ENCODE peak calls at places on chromosomes 12 and 14, in five cellular contexts. One of them, this sample, is unnamed.

GRCh38 chr14:99737451-99737951 is 53.4 kb downstream of the CYP46A1 start:
- DNase-seq in K562: no peak
- DNase-seq in GM12878: no peak
- DNase-seq in SK-N-SH: peak; percentile 67
- DNase-seq in IMR-90: no peak
- DNase-seq in this sample: peak; percentile 86

GRCh38 chr14:74979442-74980397 is 23.0 kb upstream of the EIF2B2 start:
- DNase-seq in IMR-90: peak; percentile 36
- DNase-seq in SK-N-SH: peak; percentile 72
- DNase-seq in K562: no peak
- DNase-seq in GM12878: no peak
- DNase-seq in this sample: no peak

GRCh38 chr12:100877776-100878175 is 83.2 kb downstream of the ANO4 start:
- DNase-seq in GM12878: no peak
- DNase-seq in IMR-90: no peak
- DNase-seq in SK-N-SH: no peak
- DNase-seq in K562: no peak
- DNase-seq in this sample: no peak

GRCh38 chr12:18277196-18277595 is 15.9 kb downstream of the PIK3C2G start:
- DNase-seq in IMR-90: no peak
- DNase-seq in GM12878: no peak
- DNase-seq in SK-N-SH: no peak
- DNase-seq in K562: no peak
- DNase-seq in this sample: no peak

GRCh38 chr12:6122211-6122610 is 2.3 kb downstream of the VWF start:
- DNase-seq in GM12878: no peak
- DNase-seq in K562: no peak
- DNase-seq in SK-N-SH: no peak
- DNase-seq in IMR-90: no peak
- DNase-seq in this sample: no peak

GRCh38 chr12:111840831-111841230 is 1.2 kb upstream of the MAPKAPK5 start:
- DNase-seq in K562: no peak
- DNase-seq in SK-N-SH: no peak
- DNase-seq in GM12878: no peak
- DNase-seq in IMR-90: no peak
- DNase-seq in this sample: no peak

GRCh38 chr12:27382126-27382795 is 49.6 kb downstream of the BMAL2 start:
- DNase-seq in IMR-90: no peak
- DNase-seq in K562: no peak
- DNase-seq in GM12878: no peak
- DNase-seq in SK-N-SH: no peak
- DNase-seq in this sample: no peak

GRCh38 chr14:33848706-33849454 is 102.0 kb downstream of the EGLN3 start:
- DNase-seq in K562: peak; percentile 30
- DNase-seq in SK-N-SH: peak; percentile 50
- DNase-seq in IMR-90: peak; percentile 10
- DNase-seq in GM12878: no peak
- DNase-seq in this sample: peak; percentile 73

GRCh38 chr14:64654072-64654899 is 49.9 kb upstream of the PLEKHG3 start:
- DNase-seq in GM12878: peak; percentile 27
- DNase-seq in SK-N-SH: no peak
- DNase-seq in IMR-90: peak; percentile 96
- DNase-seq in K562: no peak
- DNase-seq in this sample: peak; percentile 78

GRCh38 chr12:67726868-67727267 is 78.3 kb downstream of the DYRK2 start:
- DNase-seq in K562: no peak
- DNase-seq in GM12878: no peak
- DNase-seq in IMR-90: no peak
- DNase-seq in SK-N-SH: no peak
- DNase-seq in this sample: no peak

GRCh38 chr12:402127-402456 is 648 bp downstream of the CCDC77 start:
- DNase-seq in GM12878: no peak
- DNase-seq in SK-N-SH: peak; percentile 32
- DNase-seq in K562: no peak
- DNase-seq in IMR-90: peak; percentile 41
- DNase-seq in this sample: peak; percentile 48

GRCh38 chr12:14416658-14417057 is 51.2 kb downstream of the ATF7IP start:
- DNase-seq in SK-N-SH: peak; percentile 27
- DNase-seq in GM12878: no peak
- DNase-seq in K562: no peak
- DNase-seq in IMR-90: peak; percentile 93
- DNase-seq in this sample: no peak
- TF ChIP-seq RCOR1 in SK-N-SH: no peak
- TF ChIP-seq RCOR1 in GM12878: no peak
- TF ChIP-seq RCOR1 in K562: no peak
- TF ChIP-seq RCOR1 in IMR-90: no peak
- TF ChIP-seq RCOR1 in this sample: no peak

GRCh38 chr14:104399432-104400155 is 180.0 kb upstream of the C14orf180 start:
- DNase-seq in K562: no peak
- DNase-seq in IMR-90: no peak
- DNase-seq in GM12878: no peak
- DNase-seq in SK-N-SH: peak; percentile 84
- DNase-seq in this sample: no peak
- TF ChIP-seq RCOR1 in K562: no peak
- TF ChIP-seq RCOR1 in IMR-90: no peak
- TF ChIP-seq RCOR1 in GM12878: no peak
- TF ChIP-seq RCOR1 in SK-N-SH: peak; percentile 70
- TF ChIP-seq RCOR1 in this sample: no peak

GRCh38 chr14:26125039-26125438 is 472.8 kb downstream of the NOVA1 start:
- DNase-seq in SK-N-SH: no peak
- DNase-seq in GM12878: no peak
- DNase-seq in K562: no peak
- DNase-seq in IMR-90: no peak
- DNase-seq in this sample: no peak
- TF ChIP-seq RCOR1 in SK-N-SH: no peak
- TF ChIP-seq RCOR1 in GM12878: no peak
- TF ChIP-seq RCOR1 in K562: no peak
- TF ChIP-seq RCOR1 in IMR-90: no peak
- TF ChIP-seq RCOR1 in this sample: no peak

DNA sequence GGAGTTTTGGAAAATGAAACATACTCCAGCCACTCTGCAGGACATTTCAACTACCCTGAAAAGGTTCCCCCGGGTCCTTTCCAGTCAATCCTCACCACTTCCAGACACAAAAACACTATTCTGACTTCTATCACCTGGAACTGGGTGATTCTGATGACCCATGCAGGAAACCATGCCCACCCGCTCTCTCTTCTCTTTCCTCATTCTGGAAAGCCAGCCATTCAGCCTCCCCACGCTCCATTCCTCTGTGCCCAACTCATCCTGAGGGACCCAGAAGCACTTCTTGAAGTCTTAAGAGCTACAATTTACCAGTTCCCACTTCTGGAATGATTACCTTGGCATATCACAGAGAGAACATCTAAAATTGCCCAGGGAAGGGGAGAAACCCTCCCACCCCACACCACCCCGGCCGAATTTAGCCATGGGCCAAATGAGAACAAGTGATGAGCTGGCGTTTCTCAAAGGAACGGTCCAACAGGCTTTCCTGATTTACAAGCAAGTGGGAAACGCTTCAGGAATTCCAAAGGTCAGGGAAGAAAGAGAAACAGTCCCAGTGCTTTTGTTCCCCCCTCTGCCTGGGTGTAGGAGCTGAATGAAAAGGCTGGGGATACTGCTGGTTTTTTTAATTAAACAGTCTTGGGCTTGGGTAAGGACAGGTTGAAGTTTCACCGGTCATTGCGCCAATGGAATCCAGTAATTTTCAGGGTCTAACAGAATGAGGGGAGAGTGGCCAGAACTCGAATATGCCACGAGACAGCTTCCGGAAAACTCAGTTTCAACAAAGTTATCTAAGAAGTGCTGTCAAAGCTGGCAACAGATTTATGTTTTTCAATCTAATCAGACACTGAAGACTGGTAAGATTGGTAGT is 2.9 kb downstream of the CCDC88C start:
- DNase-seq in K562: no peak
- DNase-seq in SK-N-SH: no peak
- DNase-seq in IMR-90: no peak
- DNase-seq in GM12878: no peak
- DNase-seq in this sample: no peak
- TF ChIP-seq RCOR1 in K562: no peak
- TF ChIP-seq RCOR1 in SK-N-SH: no peak
- TF ChIP-seq RCOR1 in IMR-90: no peak
- TF ChIP-seq RCOR1 in GM12878: no peak
- TF ChIP-seq RCOR1 in this sample: no peak

GRCh38 chr12:41439858-41440257 is 251.7 kb downstream of the PDZRN4 start:
- DNase-seq in K562: no peak
- DNase-seq in IMR-90: no peak
- DNase-seq in SK-N-SH: no peak
- DNase-seq in GM12878: no peak
- DNase-seq in this sample: no peak
- TF ChIP-seq RCOR1 in K562: no peak
- TF ChIP-seq RCOR1 in IMR-90: no peak
- TF ChIP-seq RCOR1 in SK-N-SH: no peak
- TF ChIP-seq RCOR1 in GM12878: no peak
- TF ChIP-seq RCOR1 in this sample: no peak

GRCh38 chr12:124458992-124459851 is 108.2 kb downstream of the NCOR2 start:
- DNase-seq in SK-N-SH: no peak
- DNase-seq in K562: no peak
- DNase-seq in IMR-90: no peak
- DNase-seq in GM12878: no peak
- DNase-seq in this sample: no peak

GRCh38 chr12:124458220-124458991 is 109.0 kb downstream of the NCOR2 start:
- DNase-seq in K562: no peak
- DNase-seq in SK-N-SH: no peak
- DNase-seq in GM12878: no peak
- DNase-seq in IMR-90: no peak
- DNase-seq in this sample: no peak

GRCh38 chr12:124456652-124457152 is 110.7 kb downstream of the NCOR2 start:
- DNase-seq in K562: no peak
- DNase-seq in GM12878: no peak
- DNase-seq in SK-N-SH: no peak
- DNase-seq in IMR-90: no peak
- DNase-seq in this sample: no peak

GRCh38 chr12:124456133-124456651 is 111.2 kb downstream of the NCOR2 start:
- DNase-seq in SK-N-SH: no peak
- DNase-seq in K562: no peak
- DNase-seq in GM12878: no peak
- DNase-seq in IMR-90: no peak
- DNase-seq in this sample: no peak

DNA sequence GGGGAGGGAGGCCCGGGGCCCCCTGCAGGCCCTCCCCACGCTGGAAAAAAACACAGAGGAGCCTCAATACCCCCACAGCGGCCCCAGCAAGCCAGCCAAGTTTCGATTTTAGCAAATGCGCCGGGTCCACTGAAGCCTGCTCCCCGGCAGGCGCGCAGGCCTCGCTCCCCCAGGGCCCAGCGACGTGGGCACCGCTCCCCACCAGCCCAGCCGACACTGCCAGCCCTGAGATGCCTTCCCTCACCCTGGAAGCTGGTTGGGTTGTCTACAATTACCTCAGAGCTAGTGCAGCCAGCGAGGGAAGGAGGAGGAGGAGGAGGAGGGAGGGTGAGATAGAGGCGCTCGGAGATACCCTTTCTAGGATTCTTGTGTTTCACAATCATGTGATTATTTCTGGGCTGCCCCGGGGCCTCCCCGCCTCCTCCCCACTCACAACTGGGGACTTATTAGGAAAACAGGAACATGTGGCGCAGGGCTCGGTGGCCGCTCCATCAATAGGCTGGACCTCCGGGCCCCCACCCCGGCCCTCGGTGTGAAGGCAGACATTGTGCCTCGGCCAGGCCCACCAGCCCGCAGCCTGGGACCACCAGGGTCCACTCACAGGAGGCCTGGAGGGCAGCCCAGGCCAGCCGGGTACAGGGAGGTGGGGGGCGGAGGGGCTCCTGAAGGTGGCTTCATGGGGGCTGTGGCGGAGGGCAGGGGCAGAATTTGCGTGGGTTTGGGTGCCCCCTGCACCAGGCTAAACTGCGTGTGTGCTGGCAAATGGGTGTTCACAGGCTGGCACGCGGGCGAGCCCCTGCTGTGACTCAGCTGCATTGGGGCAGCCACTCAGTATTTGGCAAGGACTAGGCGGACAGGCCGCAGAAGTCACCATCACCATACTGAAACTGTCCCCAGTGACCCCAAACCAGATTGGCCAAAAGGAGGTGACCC is 109.9 kb downstream of the NCOR2 start:
- DNase-seq in IMR-90: peak; percentile 44
- DNase-seq in SK-N-SH: no peak
- DNase-seq in K562: no peak
- DNase-seq in GM12878: no peak
- DNase-seq in this sample: no peak
- TF ChIP-seq RCOR1 in IMR-90: no peak
- TF ChIP-seq RCOR1 in SK-N-SH: no peak
- TF ChIP-seq RCOR1 in K562: no peak
- TF ChIP-seq RCOR1 in GM12878: no peak
- TF ChIP-seq RCOR1 in this sample: no peak

GRCh38 chr14:79583738-79584405 is 627.4 kb downstream of the DIO2 start:
- DNase-seq in GM12878: no peak
- DNase-seq in K562: no peak
- DNase-seq in SK-N-SH: no peak
- DNase-seq in IMR-90: peak; percentile 88
- DNase-seq in this sample: peak; percentile 21

GRCh38 chr14:79580414-79580813 is 630.9 kb downstream of the DIO2 start:
- DNase-seq in SK-N-SH: no peak
- DNase-seq in IMR-90: no peak
- DNase-seq in K562: no peak
- DNase-seq in GM12878: no peak
- DNase-seq in this sample: no peak

GRCh38 chr14:79584679-79585078 is 626.6 kb downstream of the DIO2 start:
- DNase-seq in GM12878: no peak
- DNase-seq in SK-N-SH: no peak
- DNase-seq in K562: no peak
- DNase-seq in IMR-90: peak; percentile 98
- DNase-seq in this sample: peak; percentile 61

GRCh38 chr14:79580908-79581307 is 630.4 kb downstream of the DIO2 start:
- DNase-seq in K562: no peak
- DNase-seq in SK-N-SH: no peak
- DNase-seq in GM12878: no peak
- DNase-seq in IMR-90: no peak
- DNase-seq in this sample: no peak

GRCh38 chr14:79581912-79582576 is 629.3 kb downstream of the DIO2 start:
- DNase-seq in K562: no peak
- DNase-seq in GM12878: no peak
- DNase-seq in IMR-90: peak; percentile 65
- DNase-seq in SK-N-SH: no peak
- DNase-seq in this sample: no peak
- TF ChIP-seq RCOR1 in K562: no peak
- TF ChIP-seq RCOR1 in GM12878: no peak
- TF ChIP-seq RCOR1 in IMR-90: no peak
- TF ChIP-seq RCOR1 in SK-N-SH: no peak
- TF ChIP-seq RCOR1 in this sample: no peak

GRCh38 chr12:53499261-53500118 is at the start of gene MAP3K12:
- DNase-seq in K562: peak; percentile 50
- DNase-seq in SK-N-SH: peak; percentile 79
- DNase-seq in GM12878: no peak
- DNase-seq in IMR-90: peak; percentile 47
- DNase-seq in this sample: peak; percentile 67
- TF ChIP-seq RCOR1 in K562: peak; percentile 83
- TF ChIP-seq RCOR1 in SK-N-SH: no peak
- TF ChIP-seq RCOR1 in GM12878: no peak
- TF ChIP-seq RCOR1 in IMR-90: no peak
- TF ChIP-seq RCOR1 in this sample: no peak

GRCh38 chr14:102799684-102800562 is 22.7 kb downstream of the TRAF3 start:
- DNase-seq in SK-N-SH: no peak
- DNase-seq in GM12878: no peak
- DNase-seq in K562: no peak
- DNase-seq in IMR-90: peak; percentile 90
- DNase-seq in this sample: no peak
- TF ChIP-seq RCOR1 in SK-N-SH: no peak
- TF ChIP-seq RCOR1 in GM12878: no peak
- TF ChIP-seq RCOR1 in K562: no peak
- TF ChIP-seq RCOR1 in IMR-90: no peak
- TF ChIP-seq RCOR1 in this sample: no peak

This sample was measured in A549.